ENCODE peak calls at places on chromosomes 13 and 19, in four cellular contexts. O is A172; F is Right ventricle myocardium superior; D is stimulated activated CD8-positive, alpha-beta memory T cell treated with anti-CD3 and anti-CD28 coated beads, Interleukin-4, amount 100 ng/mL, for 24 hours. X is an unnamed sample.

GRCh38 chr19:44254496-44254895 is 5.2 kb upstream of the ZNF233 start:
- DNase-seq in D (no peak), O (no peak), F (no peak), X (no peak)

GRCh38 chr13:55013051-55013450 is 1984.4 kb downstream of the OLFM4 start:
- DNase-seq in F (no peak), O (no peak), D (no peak), X (no peak)

GRCh38 chr19:29845576-29846176 is 33.9 kb downstream of the CCNE1 start:
- DNase-seq in D (no peak), F (peak; percentile 42), O (peak; percentile 56), X (no peak)

GRCh38 chr13:112664501-112665203 is 25.2 kb upstream of the ATP11A start:
- DNase-seq in D (no peak), F (no peak), O (no peak), X (no peak)

GRCh38 chr13:99496322-99497142 is 4.7 kb upstream of the TM9SF2 start:
- DNase-seq in F (peak; percentile 57), O (peak; percentile 98), D (no peak), X (peak; percentile 88)

GRCh38 chr19:45973564-45974338 is at the start of gene NOVA2:
- DNase-seq in F (peak; percentile 86), O (peak; percentile 62), D (peak; percentile 24), X (no peak)

GRCh38 chr19:28403698-28404099 is 809.3 kb downstream of the UQCRFS1 start:
- DNase-seq in F (no peak), D (no peak), O (no peak), X (no peak)

GRCh38 chr19:51810228-51810627 is 15.3 kb downstream of the FPR3 start:
- DNase-seq in D (no peak), F (no peak), O (peak; percentile 27), X (no peak)

X was measured in ascending aorta.